ENCODE peak calls at places on chromosomes 1 and 21, in seven cellular contexts. O, R, D, Z, Q, X and K are unnamed samples. For H3K36me3 and H3K4me1, the result is how much of the 10 kb centered on the place peaks cover.

GRCh38 chr1:170273556-170274501 is 128.1 kb downstream of the NTMT2 start:
- DNase-seq in O (no peak), R (no peak), D (no peak), Z (peak), Q (peak), X (peak), K (peak)

GRCh38 chr1:40679165-40679953 is 12.1 kb upstream of the NFYC start:
- DNase-seq in O (no peak), R (no peak), D (no peak), Z (no peak), Q (no peak), X (no peak), K (no peak)

GRCh38 chr1:179586107-179586823 is 5.4 kb upstream of the TDRD5 start:
- DNase-seq in O (peak), R (no peak), D (peak), Z (peak), Q (peak), X (peak), K (peak)

GRCh38 chr1:16243936-16244649 is 7.1 kb upstream of the CPLANE2 start:
- DNase-seq in O (peak), R (peak), D (peak), Z (peak), Q (peak), X (peak), K (peak)

GRCh38 chr21:17440955-17441354 is 71.9 kb upstream of the CXADR start:
- DNase-seq in O (no peak), R (no peak), D (no peak), Z (no peak), Q (no peak), X (no peak), K (no peak)

GRCh38 chr1:27934818-27935549 is at the start of gene SMPDL3B:
- DNase-seq in O (peak), R (no peak), D (peak), Z (no peak), Q (peak), X (no peak), K (peak)

GRCh38 chr1:214604543-214604942 is 1.5 kb downstream of the CENPF start:
- DNase-seq in O (no peak), R (peak), D (no peak), Z (no peak), Q (no peak), X (no peak), K (peak)

GRCh38 chr1:199226163-199226562 is 587.3 kb downstream of the PTPRC start:
- DNase-seq in O (no peak), R (peak), D (no peak), Z (no peak), Q (no peak), X (no peak), K (peak)

GRCh38 chr1:231357831-231358354 is 19.8 kb downstream of the SPRTN start:
- DNase-seq in O (peak), R (peak), D (no peak), Z (no peak), Q (peak), X (no peak), K (peak)

GRCh38 chr1:186494832-186495271 is 33.9 kb upstream of the PDC start:
- DNase-seq in O (no peak), R (no peak), D (no peak), Z (no peak), Q (no peak), X (no peak), K (no peak)
- H3K36me3 ChIP-seq in O (under half), R (under half), D (under half), Z (under half), Q (under half), X (under half), K (under half)

GRCh38 chr1:223175032-223175431 is 32.0 kb upstream of the TLR5 start:
- DNase-seq in O (peak), R (peak), D (no peak), Z (no peak), Q (peak), X (no peak), K (peak)
- H3K27ac ChIP-seq in O (no peak), R (no peak), D (no peak), Z (no peak), Q (no peak), X (no peak), K (no peak)

DNA sequence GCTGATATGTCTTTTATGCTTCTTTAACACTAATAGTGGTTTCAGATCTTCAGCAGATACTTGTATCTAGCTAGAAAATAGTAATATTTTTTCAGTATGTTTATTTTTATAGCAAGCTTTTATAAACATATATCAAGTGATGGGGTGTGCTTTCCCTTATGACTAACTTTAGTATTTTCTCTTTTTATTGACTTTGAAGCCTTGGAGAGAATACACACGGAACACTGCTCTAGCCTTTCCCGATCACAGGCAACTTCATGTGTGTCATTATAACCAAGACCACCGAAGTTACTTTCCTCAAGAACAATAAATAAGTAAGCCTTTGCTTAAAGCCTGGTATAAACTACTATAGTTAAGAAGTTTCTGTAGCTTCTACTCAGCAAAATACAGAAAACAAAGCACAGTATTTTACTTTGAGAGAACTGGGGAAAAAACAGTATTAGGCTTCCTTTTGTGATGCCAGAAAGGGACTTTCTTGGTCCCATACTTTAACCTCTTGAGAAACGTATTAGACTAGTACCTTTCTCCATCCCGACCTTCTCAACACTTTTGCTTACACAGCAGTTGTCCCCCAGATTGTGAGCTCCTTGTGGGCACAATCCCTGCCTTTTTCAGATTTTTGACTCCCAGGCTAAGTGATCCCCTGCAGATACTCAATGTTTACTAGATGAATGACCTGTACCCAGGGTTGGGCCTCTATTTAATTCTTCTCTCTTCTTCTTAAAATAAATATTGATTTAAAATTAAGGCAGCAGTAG is 3.3 kb downstream of the ADSS2 start:
- DNase-seq in O (no peak), R (peak), D (no peak), Z (no peak), Q (no peak), X (no peak), K (no peak)
- H3K4me1 ChIP-seq in O (under half), R (under half), D (under half), Z (under half), Q (under half), X (half or more), K (half or more)

GRCh38 chr1:23759277-23759676 is 16.0 kb downstream of the ELOA start:
- DNase-seq in O (no peak), R (peak), D (no peak), Z (no peak), Q (peak), X (no peak), K (no peak)

GRCh38 chr1:23757812-23758211 is 14.5 kb downstream of the ELOA start:
- DNase-seq in O (no peak), R (no peak), D (no peak), Z (no peak), Q (no peak), X (no peak), K (no peak)

GRCh38 chr1:23768733-23769132 is 9.5 kb upstream of the PITHD1 start:
- DNase-seq in O (peak), R (no peak), D (no peak), Z (no peak), Q (no peak), X (no peak), K (no peak)

DNA sequence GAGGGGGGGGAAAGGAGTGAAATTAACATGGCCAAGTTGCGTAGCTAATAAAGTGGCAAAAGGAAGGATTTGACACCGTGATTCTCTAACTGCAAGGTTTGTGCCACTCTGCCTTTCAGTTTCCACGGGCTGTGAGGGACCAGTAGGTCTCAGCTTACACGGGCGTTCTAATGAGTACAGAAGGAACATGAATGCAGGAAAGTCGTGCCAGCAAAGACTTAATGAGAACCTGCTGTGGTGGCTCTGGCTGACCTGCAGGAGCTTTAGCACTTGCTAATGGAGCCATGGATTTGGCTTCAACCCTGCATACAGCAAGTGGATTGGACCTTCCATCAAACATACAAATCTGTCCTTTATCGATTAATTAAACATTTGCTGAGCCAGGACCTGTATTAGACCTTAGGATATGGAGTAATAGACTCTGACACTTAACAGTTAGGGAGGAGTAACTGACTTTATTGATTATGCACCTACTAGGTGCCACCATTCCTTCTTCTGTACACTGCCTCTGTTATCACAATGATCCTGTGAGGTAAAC is 15.1 kb upstream of the PITHD1 start:
- DNase-seq in O (no peak), R (no peak), D (no peak), Z (no peak), Q (no peak), X (no peak), K (peak)
- H3K36me3 ChIP-seq in O (under half), R (under half), D (under half), Z (under half), Q (under half), X (under half), K (under half)

GRCh38 chr21:16307256-16307655 is 577.5 kb downstream of the USP25 start:
- DNase-seq in O (no peak), R (no peak), D (no peak), Z (no peak), Q (no peak), X (no peak), K (no peak)

GRCh38 chr21:16308269-16308668 is 578.5 kb downstream of the USP25 start:
- DNase-seq in O (no peak), R (peak), D (no peak), Z (no peak), Q (no peak), X (no peak), K (peak)

GRCh38 chr21:16310191-16310590 is 580.4 kb downstream of the USP25 start:
- DNase-seq in O (no peak), R (no peak), D (no peak), Z (no peak), Q (no peak), X (no peak), K (no peak)

GRCh38 chr21:16305686-16306085 is 575.9 kb downstream of the USP25 start:
- DNase-seq in O (no peak), R (no peak), D (no peak), Z (no peak), Q (peak), X (no peak), K (peak)

DNA sequence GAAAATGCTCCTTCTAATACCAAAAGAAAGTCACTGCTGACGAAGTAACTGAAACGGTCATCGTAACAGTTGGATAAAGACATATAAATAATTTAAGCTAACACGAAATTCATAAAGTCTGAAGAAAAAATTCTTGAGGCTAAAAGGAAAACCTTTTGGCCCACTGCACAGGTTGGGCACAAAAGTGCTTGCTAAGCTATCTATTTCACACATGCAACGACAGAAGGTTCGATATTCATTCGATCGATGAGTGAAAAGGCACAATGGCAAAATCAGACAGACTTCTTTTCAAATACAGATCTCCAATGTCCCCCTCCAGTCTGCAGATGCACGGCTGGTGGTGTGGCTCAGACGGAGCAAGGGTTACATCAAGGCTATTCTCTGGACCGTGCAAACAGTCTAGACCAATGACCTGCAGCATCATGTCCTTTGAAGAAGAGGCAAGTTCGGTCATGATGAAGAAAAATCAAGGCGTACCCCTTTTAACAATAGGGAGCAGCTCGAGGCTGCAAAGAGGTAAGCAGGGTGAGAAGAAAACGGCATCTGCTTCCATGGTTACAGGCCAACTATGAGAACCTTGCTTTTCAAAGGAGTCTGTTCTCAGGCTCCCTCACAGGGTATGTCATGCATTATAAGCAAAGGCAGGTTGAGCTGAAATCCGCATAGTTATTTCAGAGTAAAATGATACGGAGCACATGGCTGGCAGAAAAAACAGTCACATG is 579.6 kb downstream of the USP25 start:
- DNase-seq in O (no peak), R (no peak), D (no peak), Z (no peak), Q (no peak), X (no peak), K (no peak)
- H3K27ac ChIP-seq in O (no peak), R (no peak), D (no peak), Z (no peak), Q (no peak), X (peak), K (no peak)

GRCh38 chr21:31729622-31730343 is 2.1 kb downstream of the SCAF4 start:
- DNase-seq in O (no peak), R (no peak), D (no peak), Z (no peak), Q (no peak), X (no peak), K (no peak)
- H3K4me1 ChIP-seq in O (under half), R (under half), D (under half), Z (under half), Q (under half), X (half or more), K (under half)